ENCODE peak calls at places on chromosomes 1 and 21, in six cellular contexts. U is mammary epithelial cell, N is MM.1S, P is astrocyte, S is GM23248, X is PC-3. W is an unnamed sample. For H3K4me1, the result is how much of the 10 kb centered on the place peaks cover.

GRCh38 chr21:37829043-37829442 is 87.2 kb downstream of the KCNJ6 start:
- DNase-seq in U (no peak), N (no peak), P (no peak), S (no peak), X (no peak), W (no peak)

GRCh38 chr1:223331929-223332328 is 32.0 kb downstream of the SUSD4 start:
- DNase-seq in U (peak), N (no peak), P (peak), S (peak), X (peak), W (no peak)

GRCh38 chr1:24043345-24044032 is 63.4 kb upstream of the SRSF10 start:
- DNase-seq in U (no peak), N (no peak), P (no peak), S (no peak), X (no peak), W (no peak)

GRCh38 chr1:235074335-235075120 is 54.1 kb downstream of the TOMM20 start:
- DNase-seq in U (peak), N (peak), P (peak), S (peak), X (peak), W (peak)

GRCh38 chr1:37064059-37064458 is 29.7 kb upstream of the GRIK3 start:
- DNase-seq in U (no peak), N (no peak), P (no peak), S (no peak), X (no peak), W (no peak)

GRCh38 chr1:159068877-159069276 is 7.7 kb downstream of the AIM2 start:
- DNase-seq in U (peak), N (no peak), P (peak), S (peak), X (no peak), W (no peak)

GRCh38 chr1:86389315-86389714 is 6.8 kb downstream of the ODF2L start:
- DNase-seq in U (no peak), N (peak), P (no peak), S (no peak), X (no peak), W (no peak)

GRCh38 chr21:38853421-38853919 is 47.7 kb downstream of the ETS2 start:
- DNase-seq in U (peak), N (no peak), P (peak), S (peak), X (peak), W (no peak)

GRCh38 chr1:13627128-13627527 is 43.5 kb downstream of the PDPN start:
- DNase-seq in U (no peak), N (no peak), P (no peak), S (no peak), X (no peak), W (no peak)

GRCh38 chr21:30478015-30478414 is 2.2 kb downstream of the KRTAP19-1 start:
- DNase-seq in U (peak), N (no peak), P (no peak), S (no peak), X (no peak), W (no peak)

GRCh38 chr1:1058921-1059493 is 15.1 kb downstream of the RNF223 start:
- DNase-seq in U (peak), N (no peak), P (no peak), S (peak), X (peak), W (peak)

GRCh38 chr1:210901981-210902770 is 231.8 kb downstream of the KCNH1 start:
- DNase-seq in U (no peak), N (no peak), P (no peak), S (no peak), X (no peak), W (no peak)

GRCh38 chr21:35257413-35257812 is 208.3 kb upstream of the RUNX1 start:
- DNase-seq in U (peak), N (no peak), P (peak), S (peak), X (peak), W (no peak)

GRCh38 chr1:61244114-61244513 is 161.8 kb downstream of the NFIA start:
- DNase-seq in U (peak), N (no peak), P (peak), S (peak), X (peak), W (no peak)

GRCh38 chr1:29569971-29570634 is 333.8 kb downstream of the PTPRU start:
- DNase-seq in U (peak), N (no peak), P (peak), S (peak), X (peak), W (no peak)

GRCh38 chr21:34582506-34583150 is 32.3 kb downstream of the RCAN1 start:
- DNase-seq in U (peak), N (peak), P (peak), S (peak), X (peak), W (peak)

GRCh38 chr21:27192286-27192685 is 225.4 kb upstream of the ADAMTS5 start:
- DNase-seq in U (no peak), N (no peak), P (no peak), S (no peak), X (no peak), W (no peak)

GRCh38 chr1:5779608-5780323 is 212.5 kb downstream of the NPHP4 start:
- DNase-seq in U (no peak), N (no peak), P (no peak), S (no peak), X (no peak), W (no peak)

GRCh38 chr1:204274441-204274840 is 60.7 kb upstream of the GOLT1A start:
- DNase-seq in U (no peak), N (no peak), P (peak), S (no peak), X (no peak), W (no peak)

GRCh38 chr1:156104065-156104810 is 10.3 kb upstream of the LMNA start:
- DNase-seq in U (peak), N (no peak), P (peak), S (peak), X (peak), W (no peak)

GRCh38 chr1:198155253-198155652 is 1.5 kb upstream of the NEK7 start:
- DNase-seq in U (peak), N (no peak), P (peak), S (peak), X (peak), W (no peak)

GRCh38 chr21:35861656-35862055 is 198.7 kb downstream of the SETD4 start:
- DNase-seq in U (no peak), N (no peak), P (no peak), S (peak), X (peak), W (no peak)

GRCh38 chr1:110210604-110211502 is 739 bp downstream of the KCNC4 start:
- DNase-seq in U (peak), N (peak), P (peak), S (peak), X (peak), W (peak)
- TF ChIP-seq EZH2 in U (no peak), N (no peak), P (no peak), S (no peak), X (no peak), W (no peak)

GRCh38 chr1:53959664-53960250 is 13.6 kb downstream of the LRRC42 start:
- DNase-seq in U (peak), N (peak), P (no peak), S (peak), X (peak), W (no peak)

GRCh38 chr1:53962395-53962794 is 16.2 kb downstream of the LRRC42 start:
- DNase-seq in U (no peak), N (no peak), P (no peak), S (no peak), X (no peak), W (no peak)

GRCh38 chr1:53964109-53964508 is 18.0 kb downstream of the LRRC42 start:
- DNase-seq in U (no peak), N (no peak), P (no peak), S (no peak), X (no peak), W (no peak)

GRCh38 chr1:53966794-53967193 is 20.6 kb downstream of the LRRC42 start:
- DNase-seq in U (no peak), N (no peak), P (no peak), S (no peak), X (no peak), W (no peak)

GRCh38 chr1:53963472-53963871 is 17.3 kb downstream of the LRRC42 start:
- DNase-seq in U (no peak), N (no peak), P (no peak), S (no peak), X (no peak), W (no peak)
- H3K4me1 ChIP-seq in U (under half), N (under half), P (under half), S (under half), X (under half), W (under half)

DNA sequence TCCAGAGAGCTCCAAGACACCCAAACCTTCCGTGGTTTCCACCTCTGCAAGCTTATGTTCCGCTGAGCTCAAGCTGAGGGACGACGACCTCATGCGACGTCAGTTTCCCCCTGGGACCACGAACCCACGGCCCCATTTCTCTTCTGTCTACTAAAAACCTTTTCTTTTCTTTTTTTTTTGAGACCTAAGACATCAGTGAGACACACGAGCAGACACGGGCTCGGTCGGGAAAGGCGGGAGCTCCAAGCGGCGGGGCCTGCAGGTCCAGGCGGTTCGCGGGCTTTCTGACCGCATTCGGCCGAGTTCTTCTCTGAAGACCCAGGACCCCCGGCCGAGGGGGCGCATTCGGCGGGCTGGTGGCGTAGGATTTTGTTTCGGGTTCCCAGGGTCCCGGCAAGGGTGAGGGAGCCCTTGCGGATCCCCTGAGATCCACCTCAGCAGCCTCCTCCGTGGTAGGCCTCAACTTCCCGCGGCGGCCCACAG is 402 bp downstream of the C21orf58 start:
- DNase-seq in U (no peak), N (peak), P (no peak), S (peak), X (no peak), W (peak)
- H2AFZ ChIP-seq in U (peak), N (peak), P (peak), S (peak), X (peak), W (no peak)

DNA sequence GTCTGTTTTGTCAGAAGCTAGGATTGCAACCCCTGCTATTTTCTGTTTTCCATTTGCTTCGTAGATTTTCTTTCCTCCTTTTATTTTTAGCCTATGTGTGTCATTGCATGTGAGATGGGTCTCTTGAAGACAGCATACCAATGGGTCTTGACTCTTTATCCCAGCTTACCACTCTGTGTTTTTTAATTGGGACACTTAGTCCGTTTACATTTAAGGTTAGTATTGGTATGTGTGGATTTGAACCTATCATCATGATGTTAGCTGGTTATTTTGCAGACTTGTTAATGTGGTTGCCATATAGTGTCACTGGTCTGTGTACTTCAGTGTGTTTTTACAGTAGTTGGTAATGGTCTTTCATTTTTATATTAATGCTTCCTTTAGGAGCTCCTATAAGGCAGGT is 141.5 kb downstream of the DNAH14 start:
- DNase-seq in U (no peak), N (no peak), P (no peak), S (no peak), X (no peak), W (no peak)
- TF ChIP-seq EZH2 in U (no peak), N (no peak), P (no peak), S (no peak), X (no peak), W (no peak)

DNA sequence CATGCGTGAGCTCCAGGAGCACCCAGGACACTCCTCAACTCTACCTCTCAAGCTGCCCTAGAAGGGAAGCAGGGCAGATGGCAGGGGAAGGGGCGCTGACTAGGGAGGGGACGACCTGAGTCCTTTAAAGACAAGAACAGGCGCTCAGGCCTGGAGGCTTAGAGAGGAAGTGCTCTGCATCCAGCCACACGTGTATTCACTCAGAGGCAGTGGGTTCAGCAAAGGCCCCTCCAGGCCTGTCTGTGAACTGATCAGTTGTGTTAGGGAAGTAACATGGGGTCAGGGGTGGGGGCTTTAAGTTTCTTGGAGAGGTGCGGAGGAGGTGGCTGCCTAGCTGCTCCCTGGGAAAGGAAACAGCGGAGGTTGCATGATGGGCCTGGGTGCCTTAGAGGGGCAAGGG is 37.1 kb upstream of the ARF1 start:
- DNase-seq in U (no peak), N (no peak), P (no peak), S (no peak), X (peak), W (no peak)
- H3K4me1 ChIP-seq in U (under half), N (under half), P (under half), S (under half), X (under half), W (under half)

DNA sequence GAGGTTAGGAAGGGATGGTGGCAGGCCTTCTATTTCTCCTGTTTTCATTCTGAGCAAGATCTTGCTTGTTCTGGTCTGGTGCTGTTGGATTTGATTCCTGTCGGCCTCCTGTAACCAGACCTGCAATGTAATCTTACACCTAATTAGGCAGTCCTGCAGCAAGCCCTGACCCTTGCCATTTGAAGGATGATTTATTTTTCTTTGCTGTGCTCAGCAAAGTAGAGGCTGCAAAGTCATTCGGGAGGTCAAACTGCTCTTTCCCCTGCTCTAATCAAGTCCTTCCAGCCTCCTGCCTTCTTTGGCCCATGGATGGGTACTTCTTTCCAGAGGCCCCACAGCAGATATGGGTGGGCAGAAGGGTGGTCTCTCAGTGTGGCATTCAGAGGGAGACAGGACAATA is 417.7 kb upstream of the USP24 start:
- DNase-seq in U (peak), N (no peak), P (peak), S (no peak), X (no peak), W (peak)
- H2AFZ ChIP-seq in U (no peak), N (no peak), P (no peak), S (no peak), X (no peak), W (peak)

DNA sequence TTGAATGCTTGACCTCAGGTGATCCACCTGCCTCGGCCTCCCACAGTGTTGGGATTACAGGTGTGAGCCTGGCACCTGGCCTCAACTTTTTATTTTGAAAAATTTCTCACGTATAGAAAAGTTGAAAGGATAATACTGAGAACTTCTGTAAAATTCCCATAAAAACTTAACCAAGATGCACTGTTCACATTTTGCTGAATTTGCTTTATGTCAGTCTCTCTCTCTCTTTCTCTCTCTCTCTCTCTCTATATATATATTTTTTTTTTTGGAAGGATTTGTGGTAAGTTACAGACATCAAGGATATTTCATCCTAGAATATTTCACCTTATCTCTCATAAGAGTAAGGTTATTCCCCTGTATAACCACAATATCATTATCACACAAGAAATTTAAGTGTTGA is 5.9 kb downstream of the PEX14 start:
- DNase-seq in U (no peak), N (no peak), P (no peak), S (no peak), X (no peak), W (no peak)
- TF ChIP-seq EZH2 in U (no peak), N (no peak), P (no peak), S (no peak), X (no peak), W (no peak)

DNA sequence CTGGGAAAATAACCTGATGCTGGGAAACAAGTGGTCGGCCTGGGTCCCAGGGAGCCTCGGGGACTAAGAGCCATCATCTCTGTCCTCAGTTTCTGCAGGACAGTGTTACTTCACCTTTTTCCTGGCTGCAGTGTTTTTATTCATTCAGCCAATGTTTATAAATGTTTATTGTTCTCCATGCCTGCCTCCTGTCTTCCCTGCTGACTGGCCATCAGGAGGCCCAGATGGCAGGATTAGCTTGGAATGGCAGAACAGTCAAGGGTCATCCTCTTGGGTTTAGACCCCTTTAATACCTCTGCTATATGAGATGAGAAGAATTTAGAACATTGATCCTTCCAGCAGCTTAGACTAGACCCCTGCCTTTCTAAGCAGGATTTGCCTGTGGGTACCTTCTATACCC is 13.3 kb downstream of the MAPKAPK2 start:
- DNase-seq in U (no peak), N (no peak), P (no peak), S (no peak), X (no peak), W (no peak)
- H3K4me1 ChIP-seq in U (under half), N (under half), P (under half), S (under half), X (under half), W (under half)

GRCh38 chr1:63319069-63320023 is 3.0 kb upstream of the FOXD3 start:
- DNase-seq in U (no peak), N (no peak), P (no peak), S (no peak), X (no peak), W (peak)

GRCh38 chr1:63317814-63318156 is 4.6 kb upstream of the FOXD3 start:
- DNase-seq in U (no peak), N (no peak), P (no peak), S (no peak), X (no peak), W (no peak)

GRCh38 chr1:63316540-63316939 is 5.8 kb upstream of the FOXD3 start:
- DNase-seq in U (no peak), N (no peak), P (no peak), S (no peak), X (no peak), W (no peak)

GRCh38 chr1:63318255-63319068 is 3.9 kb upstream of the FOXD3 start:
- DNase-seq in U (no peak), N (no peak), P (no peak), S (no peak), X (no peak), W (peak)

DNA sequence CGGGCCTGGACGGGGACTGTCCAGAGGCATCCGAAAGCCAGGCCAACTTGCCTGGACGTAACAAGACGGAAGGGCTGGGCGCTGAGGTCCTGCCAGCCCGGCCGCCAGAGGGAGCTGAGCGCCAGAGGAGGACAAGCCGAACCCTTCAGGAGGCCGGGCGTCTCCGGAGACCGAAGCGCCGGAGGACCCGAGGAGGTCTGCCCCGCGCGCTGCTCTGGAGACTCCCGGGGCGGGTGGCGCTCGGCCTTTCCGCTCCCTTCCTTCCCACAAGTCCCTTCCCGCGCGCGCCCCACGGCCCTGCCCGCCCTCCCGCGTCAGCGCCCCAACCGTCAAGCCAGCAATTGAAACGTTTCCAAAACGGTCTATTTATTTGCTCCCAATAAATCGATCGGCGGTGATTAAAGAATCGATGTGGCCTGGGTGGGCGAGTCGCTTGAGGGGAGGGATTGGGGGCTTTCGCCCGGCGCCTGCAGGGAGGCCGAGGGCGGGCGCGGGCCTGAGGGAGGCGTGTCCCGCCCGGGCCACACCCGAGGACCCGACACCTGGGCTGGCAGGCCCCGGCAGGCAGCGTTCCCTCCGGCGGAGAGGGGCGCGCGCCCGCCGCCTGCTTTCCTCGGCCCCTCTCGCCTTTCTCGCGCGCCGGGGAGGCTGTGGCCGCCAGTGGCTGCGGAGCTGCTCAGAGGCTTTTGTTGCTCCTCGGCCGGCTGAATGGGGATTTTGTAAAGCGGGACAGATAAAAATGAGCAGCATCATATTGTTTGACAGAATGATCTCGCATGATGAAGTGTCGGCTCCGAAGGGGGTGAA is 5.2 kb upstream of the FOXD3 start:
- DNase-seq in U (peak), N (peak), P (no peak), S (peak), X (peak), W (peak)
- H2AFZ ChIP-seq in U (peak), N (peak), P (peak), S (peak), X (peak), W (peak)

W was measured in neural progenitor cell.